ENCODE peak calls at places on chromosomes 3 and 15, in four cellular contexts. Z, E, A and S are unnamed samples.
A peak's percentile ranks its signal among the peaks of the same experiment; 100 is the strongest.

GRCh38 chr15:75731248-75732100 is 18.8 kb upstream of the CSPG4 start:
- DNase-seq in Z (no peak), A (no peak), E (peak; percentile 83), S (no peak)

GRCh38 chr3:12905316-12906071 is 64.1 kb upstream of the RPL32 start:
- DNase-seq in E (no peak), A (no peak), Z (no peak), S (no peak)

GRCh38 chr15:61974759-61975158 is 85.5 kb downstream of the VPS13C start:
- DNase-seq in A (no peak), E (no peak), Z (no peak), S (no peak)

GRCh38 chr15:78049691-78050440 is 27.6 kb downstream of the TBC1D2B start:
- DNase-seq in Z (no peak), E (no peak), A (peak; percentile 66), S (no peak)

GRCh38 chr3:43128458-43128857 is 22.6 kb upstream of the POMGNT2 start:
- DNase-seq in A (no peak), E (no peak), Z (no peak), S (no peak)

GRCh38 chr3:41682996-41683395 is 278.9 kb downstream of the ULK4 start:
- DNase-seq in Z (no peak), E (no peak), A (peak; percentile 91), S (no peak)

GRCh38 chr3:15812183-15812582 is 14.4 kb upstream of the ANKRD28 start:
- DNase-seq in A (peak; percentile 51), Z (no peak), E (no peak), S (no peak)

GRCh38 chr15:25408428-25408827 is 30.4 kb downstream of the UBE3A start:
- DNase-seq in E (no peak), Z (no peak), A (peak; percentile 18), S (no peak)

GRCh38 chr3:15860014-15860934 is 62.5 kb upstream of the ANKRD28 start:
- DNase-seq in A (peak; percentile 53), Z (peak; percentile 30), E (peak; percentile 36), S (no peak)

GRCh38 chr15:40323953-40324937 is 753 bp downstream of the INAFM2 start:
- DNase-seq in E (no peak), A (no peak), Z (no peak), S (no peak)

GRCh38 chr15:70507772-70508351 is 255.5 kb downstream of the UACA start:
- DNase-seq in A (peak; percentile 37), E (no peak), Z (no peak), S (no peak)

GRCh38 chr15:70509282-70510272 is 253.8 kb downstream of the UACA start:
- DNase-seq in E (no peak), A (no peak), Z (no peak), S (no peak)

GRCh38 chr15:70510433-70510832 is 252.9 kb downstream of the UACA start:
- DNase-seq in Z (no peak), E (no peak), A (no peak), S (no peak)

GRCh38 chr15:70505971-70506887 is 257.1 kb downstream of the UACA start:
- DNase-seq in A (peak; percentile 20), Z (no peak), E (no peak), S (no peak)

GRCh38 chr15:70508561-70509281 is 254.6 kb downstream of the UACA start:
- DNase-seq in E (no peak), Z (peak; percentile 58), A (peak; percentile 86), S (no peak)
- TF ChIP-seq CTCF in E (no peak), Z (no peak), A (no peak), S (no peak)

DNA sequence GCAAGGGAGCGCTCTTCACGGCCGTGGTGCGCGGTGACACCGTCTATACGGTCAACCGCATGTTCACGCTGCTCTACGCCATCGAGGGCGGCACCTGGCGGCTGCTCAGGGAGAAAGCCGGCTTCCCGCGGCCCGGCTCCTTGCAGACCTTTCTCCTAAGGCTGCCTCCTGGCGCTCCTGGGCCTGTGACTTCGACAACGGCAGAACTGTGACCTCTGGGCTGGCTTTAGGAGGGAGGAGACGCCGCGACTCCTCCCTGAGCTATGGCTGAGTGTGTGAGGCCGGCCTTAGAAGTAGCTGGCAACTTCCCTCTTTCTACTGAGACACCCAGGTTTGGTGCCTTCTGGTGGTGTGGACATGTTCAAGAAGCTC is 1.4 kb downstream of the KBTBD13 start:
- DNase-seq in E (peak; percentile 79), Z (no peak), A (peak; percentile 47), S (no peak)
- TF ChIP-seq CTCF in E (peak; percentile 65), Z (no peak), A (peak; percentile 77), S (no peak)

GRCh38 chr15:90213818-90214204 is 12.7 kb downstream of the SEMA4B start:
- DNase-seq in Z (no peak), A (no peak), E (no peak), S (no peak)

GRCh38 chr15:90213123-90213817 is 12.1 kb downstream of the SEMA4B start:
- DNase-seq in A (no peak), E (no peak), Z (no peak), S (peak; percentile 72)

GRCh38 chr15:90211440-90212168 is 10.5 kb downstream of the SEMA4B start:
- DNase-seq in A (peak; percentile 60), Z (no peak), E (no peak), S (no peak)

GRCh38 chr15:90212221-90213079 is 11.3 kb downstream of the SEMA4B start:
- DNase-seq in E (no peak), A (no peak), Z (no peak), S (no peak)

DNA sequence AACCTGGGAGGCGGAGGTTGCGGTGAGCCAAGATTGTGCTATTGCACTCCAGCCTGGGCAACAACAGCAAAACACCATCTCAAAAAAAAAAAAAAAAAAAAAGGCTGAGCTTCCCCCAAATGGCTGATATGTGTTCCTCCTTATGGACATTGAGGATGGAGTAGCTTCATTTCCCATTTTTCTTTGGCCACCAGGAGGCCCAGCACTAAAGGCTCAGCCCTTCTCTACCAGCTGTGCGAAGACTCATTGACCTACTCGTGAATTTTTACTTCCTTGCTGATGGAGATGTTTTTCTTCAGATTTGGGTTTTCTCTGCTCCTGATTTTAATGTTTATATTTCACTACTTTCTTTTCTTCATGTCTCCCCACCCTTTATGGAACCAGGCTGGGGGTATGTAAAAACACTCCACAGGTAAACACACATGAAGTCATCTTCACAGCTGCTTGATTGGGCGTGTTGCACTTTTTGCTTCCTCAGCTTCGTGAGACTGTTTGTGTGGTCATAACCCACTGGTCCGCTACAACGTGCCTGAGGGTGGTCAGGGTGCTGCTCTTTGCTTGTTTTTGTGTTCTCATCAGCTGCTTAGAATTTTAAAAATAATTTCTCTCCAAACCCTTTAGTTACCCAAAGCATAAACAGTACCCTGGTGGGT is 13.5 kb downstream of the SEMA4B start:
- DNase-seq in A (no peak), E (no peak), Z (no peak), S (no peak)
- TF ChIP-seq CTCF in A (peak; percentile 46), E (no peak), Z (no peak), S (no peak)

GRCh38 chr3:115438799-115439198 is 184.5 kb upstream of the GAP43 start:
- DNase-seq in A (no peak), Z (no peak), E (no peak), S (no peak)

GRCh38 chr3:115436767-115437301 is 186.5 kb upstream of the GAP43 start:
- DNase-seq in A (peak; percentile 93), E (no peak), Z (peak; percentile 23), S (no peak)
- TF ChIP-seq CTCF in A (peak; percentile 54), E (no peak), Z (no peak), S (no peak)

GRCh38 chr3:163476179-163476578 is 1602.1 kb downstream of the SI start:
- DNase-seq in A (peak; percentile 2), E (no peak), Z (no peak), S (no peak)
- TF ChIP-seq CTCF in A (peak; percentile 12), E (no peak), Z (no peak), S (peak; percentile 29)

DNA sequence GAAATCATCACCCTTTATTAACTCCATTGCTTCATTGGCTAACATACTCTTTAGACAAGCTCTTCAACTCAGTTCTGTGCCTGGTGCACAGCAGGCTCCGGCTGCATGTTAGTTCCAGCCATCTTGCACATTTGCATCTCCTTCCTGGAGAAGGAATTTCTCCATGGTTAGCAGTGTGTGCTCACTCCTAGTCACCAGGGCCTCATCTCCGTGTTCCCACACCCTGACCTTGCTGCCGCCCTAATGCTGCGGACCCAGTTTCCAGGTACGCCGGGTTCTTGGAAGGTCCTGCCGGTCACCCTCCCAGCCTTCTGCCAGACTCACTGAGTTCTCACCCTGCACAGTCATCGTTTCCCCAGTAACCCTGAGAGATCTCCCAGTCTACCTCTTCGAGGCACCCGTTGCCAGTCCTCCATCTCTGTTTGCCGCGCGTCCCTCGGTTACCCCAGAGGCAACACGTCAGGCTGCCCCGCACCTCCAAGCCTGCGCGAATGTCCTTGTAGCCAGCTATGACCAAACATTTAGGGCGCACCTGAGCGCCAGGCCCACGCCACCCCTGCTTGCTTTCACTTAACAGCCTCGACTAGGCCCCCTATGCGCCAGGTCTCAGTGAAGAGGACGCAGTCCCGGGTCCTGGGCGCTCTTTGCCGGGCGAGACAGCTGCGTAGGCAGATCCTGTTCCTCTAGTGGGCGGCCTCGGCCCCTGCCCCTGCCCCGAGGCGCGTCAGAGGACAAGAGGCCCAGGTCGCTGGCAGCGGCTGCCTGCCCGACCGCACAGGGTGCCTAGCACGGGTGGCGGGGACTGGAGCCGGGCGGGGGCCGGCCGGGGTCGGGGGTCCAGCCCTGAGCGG is 744 bp upstream of the ZNF592 start:
- DNase-seq in A (peak; percentile 66), E (peak; percentile 68), Z (peak; percentile 45), S (no peak)
- TF ChIP-seq CTCF in A (no peak), E (no peak), Z (no peak), S (no peak)

GRCh38 chr15:69806287-69806915 is 291.3 kb downstream of the TLE3 start:
- DNase-seq in Z (no peak), A (no peak), E (no peak), S (no peak)
- TF ChIP-seq CTCF in Z (no peak), A (no peak), E (no peak), S (no peak)

GRCh38 chr3:82262193-82262592 is 500.7 kb upstream of the GBE1 start:
- DNase-seq in A (no peak), E (no peak), Z (no peak), S (no peak)

GRCh38 chr3:82261637-82262036 is 500.2 kb upstream of the GBE1 start:
- DNase-seq in Z (no peak), A (no peak), E (no peak), S (no peak)

GRCh38 chr3:82261013-82261412 is 499.6 kb upstream of the GBE1 start:
- DNase-seq in A (no peak), E (no peak), Z (no peak), S (no peak)

GRCh38 chr3:82265747-82266146 is 504.3 kb upstream of the GBE1 start:
- DNase-seq in A (no peak), E (no peak), Z (no peak), S (no peak)

GRCh38 chr3:82259994-82260393 is 498.5 kb upstream of the GBE1 start:
- DNase-seq in Z (no peak), E (no peak), A (no peak), S (no peak)
- TF ChIP-seq CTCF in Z (no peak), E (no peak), A (no peak), S (no peak)